ENCODE peak calls at places on chromosome 1, in five cellular contexts. O is mucosa of gallbladder, W is fibroblast of gingiva, C is RCC 7860, V is ecto neural progenitor cell. Z is an unnamed sample.

GRCh38 chr1:186183219-186183618 is 191.8 kb downstream of the TPR start:
- DNase-seq in W (peak; percentile 80), V (no peak), C (peak; percentile 86), O (no peak), Z (no peak)

GRCh38 chr1:156413310-156414246 is 44.6 kb downstream of the RHBG start:
- DNase-seq in C (no peak), V (no peak), W (no peak), O (no peak), Z (no peak)

GRCh38 chr1:52551476-52552235 is 1.2 kb downstream of the TUT4 start:
- DNase-seq in V (no peak), O (no peak), C (no peak), W (peak; percentile 21), Z (no peak)

GRCh38 chr1:79497193-79497773 is 490.8 kb upstream of the ADGRL4 start:
- DNase-seq in W (peak; percentile 30), O (no peak), C (peak; percentile 41), V (no peak), Z (peak; percentile 7)

GRCh38 chr1:94061513-94062443 is 59.2 kb downstream of the ABCA4 start:
- DNase-seq in C (peak; percentile 66), O (peak; percentile 72), V (peak; percentile 79), W (peak; percentile 64), Z (peak; percentile 63)

GRCh38 chr1:182355718-182356098 is 35.9 kb downstream of the GLUL start:
- DNase-seq in C (no peak), V (no peak), O (no peak), W (no peak), Z (no peak)

GRCh38 chr1:45411510-45411899 is 71.3 kb upstream of the MUTYH start:
- DNase-seq in W (no peak), V (no peak), O (no peak), C (no peak), Z (no peak)

GRCh38 chr1:24803220-24803619 is 58.0 kb downstream of the CLIC4 start:
- DNase-seq in O (no peak), V (no peak), W (peak; percentile 24), C (no peak), Z (no peak)

GRCh38 chr1:116748272-116748671 is 6.0 kb upstream of the CD2 start:
- DNase-seq in W (no peak), V (no peak), O (no peak), C (no peak), Z (no peak)

GRCh38 chr1:81029266-81029665 is 771.5 kb upstream of the ADGRL2 start:
- DNase-seq in C (no peak), O (no peak), W (peak; percentile 1), V (no peak), Z (no peak)

GRCh38 chr1:245558069-245558468 is 403.3 kb downstream of the KIF26B start:
- DNase-seq in W (no peak), O (no peak), V (no peak), C (no peak), Z (no peak)

GRCh38 chr1:110380667-110381283 is 10.1 kb downstream of the SLC16A4 start:
- DNase-seq in V (no peak), W (peak; percentile 98), C (no peak), O (no peak), Z (no peak)

GRCh38 chr1:200330770-200331428 is 78.9 kb downstream of the ZNF281 start:
- DNase-seq in W (no peak), V (peak; percentile 73), C (no peak), O (no peak), Z (no peak)

GRCh38 chr1:22176258-22176657 is 33.4 kb upstream of the WNT4 start:
- DNase-seq in O (no peak), C (no peak), V (no peak), W (no peak), Z (no peak)

GRCh38 chr1:109846846-109847245 is 63.8 kb upstream of the CSF1 start:
- DNase-seq in V (no peak), C (no peak), O (no peak), W (peak; percentile 55), Z (no peak)

GRCh38 chr1:58064281-58064680 is 482.2 kb downstream of the OMA1 start:
- DNase-seq in V (no peak), C (no peak), W (no peak), O (no peak), Z (no peak)

GRCh38 chr1:208500379-208500778 is 256.2 kb upstream of the PLXNA2 start:
- DNase-seq in V (no peak), C (no peak), O (no peak), W (no peak), Z (no peak)